ENCODE peak calls at places on chromosomes 4 and X, in six cellular contexts. One of them, this sample, is unnamed.

GRCh38 chr4:55424791-55425190 is 29.0 kb downstream of the TMEM165 start:
- DNase-seq in K562: no peak
- DNase-seq in endothelial cell of umbilical vein: no peak
- DNase-seq in HepG2: no peak
- DNase-seq in A549: no peak
- DNase-seq in GM12878: no peak
- DNase-seq in this sample: no peak

GRCh38 chr4:15232725-15233597 is 194.9 kb upstream of the C1QTNF7 start:
- DNase-seq in GM12878: no peak
- DNase-seq in K562: no peak
- DNase-seq in endothelial cell of umbilical vein: peak; percentile 28
- DNase-seq in A549: no peak
- DNase-seq in HepG2: peak; percentile 33
- DNase-seq in this sample: no peak

GRCh38 chr4:133799916-133800315 is 401.7 kb downstream of the PABPC4L start:
- DNase-seq in HepG2: no peak
- DNase-seq in A549: no peak
- DNase-seq in K562: no peak
- DNase-seq in GM12878: no peak
- DNase-seq in endothelial cell of umbilical vein: no peak
- DNase-seq in this sample: no peak

GRCh38 chr4:177964061-177964460 is 521.8 kb upstream of the AGA start:
- DNase-seq in A549: no peak
- DNase-seq in HepG2: no peak
- DNase-seq in K562: no peak
- DNase-seq in GM12878: no peak
- DNase-seq in endothelial cell of umbilical vein: no peak
- DNase-seq in this sample: no peak

GRCh38 chrX:111360839-111361238 is 51.2 kb downstream of the DCX start:
- DNase-seq in A549: no peak
- DNase-seq in GM12878: no peak
- DNase-seq in K562: no peak
- DNase-seq in HepG2: no peak
- DNase-seq in endothelial cell of umbilical vein: no peak
- DNase-seq in this sample: no peak

GRCh38 chr4:41873380-41874295 is 61.6 kb upstream of the TMEM33 start:
- DNase-seq in endothelial cell of umbilical vein: no peak
- DNase-seq in A549: no peak
- DNase-seq in HepG2: no peak
- DNase-seq in K562: no peak
- DNase-seq in GM12878: no peak
- DNase-seq in this sample: no peak

GRCh38 chr4:44558206-44558605 is 93.2 kb downstream of the YIPF7 start:
- DNase-seq in endothelial cell of umbilical vein: no peak
- DNase-seq in A549: no peak
- DNase-seq in HepG2: no peak
- DNase-seq in GM12878: no peak
- DNase-seq in K562: no peak
- DNase-seq in this sample: no peak

GRCh38 chrX:67543818-67544217 is at the start of gene AR:
- DNase-seq in HepG2: no peak
- DNase-seq in endothelial cell of umbilical vein: peak; percentile 72
- DNase-seq in A549: peak; percentile 74
- DNase-seq in GM12878: no peak
- DNase-seq in K562: no peak
- DNase-seq in this sample: no peak

GRCh38 chr4:147518846-147519767 is 38.2 kb downstream of the EDNRA start:
- DNase-seq in GM12878: peak; percentile 28
- DNase-seq in HepG2: peak; percentile 39
- DNase-seq in endothelial cell of umbilical vein: peak; percentile 73
- DNase-seq in K562: peak; percentile 37
- DNase-seq in A549: peak; percentile 67
- DNase-seq in this sample: peak; percentile 62

GRCh38 chr4:172225457-172225856 is 412.3 kb downstream of the GALNTL6 start:
- DNase-seq in endothelial cell of umbilical vein: no peak
- DNase-seq in A549: no peak
- DNase-seq in HepG2: no peak
- DNase-seq in GM12878: no peak
- DNase-seq in K562: no peak
- DNase-seq in this sample: no peak

GRCh38 chr4:38169524-38169923 is 209.3 kb downstream of the PTTG2 start:
- DNase-seq in K562: no peak
- DNase-seq in HepG2: no peak
- DNase-seq in A549: no peak
- DNase-seq in endothelial cell of umbilical vein: no peak
- DNase-seq in GM12878: no peak
- DNase-seq in this sample: no peak

GRCh38 chr4:178881937-178882336 is 1439.7 kb upstream of the AGA start:
- DNase-seq in HepG2: no peak
- DNase-seq in GM12878: no peak
- DNase-seq in endothelial cell of umbilical vein: no peak
- DNase-seq in K562: no peak
- DNase-seq in A549: no peak
- DNase-seq in this sample: no peak

GRCh38 chr4:138870739-138871633 is 144.6 kb upstream of the NOCT start:
- DNase-seq in endothelial cell of umbilical vein: peak; percentile 77
- DNase-seq in A549: peak; percentile 67
- DNase-seq in HepG2: peak; percentile 55
- DNase-seq in K562: peak; percentile 61
- DNase-seq in GM12878: peak; percentile 7
- DNase-seq in this sample: peak; percentile 68
- TF ChIP-seq MYC in endothelial cell of umbilical vein: no peak
- TF ChIP-seq MYC in A549: no peak
- TF ChIP-seq MYC in HepG2: no peak
- TF ChIP-seq MYC in K562: no peak
- TF ChIP-seq MYC in GM12878: no peak
- TF ChIP-seq MYC in this sample: no peak

GRCh38 chr4:174764105-174764729 is 64.8 kb downstream of the GLRA3 start:
- DNase-seq in HepG2: peak; percentile 29
- DNase-seq in GM12878: no peak
- DNase-seq in A549: peak; percentile 42
- DNase-seq in endothelial cell of umbilical vein: peak; percentile 6
- DNase-seq in K562: peak; percentile 34
- DNase-seq in this sample: peak; percentile 46
- TF ChIP-seq CTCF in HepG2: peak; percentile 56
- TF ChIP-seq CTCF in GM12878: peak; percentile 50
- TF ChIP-seq CTCF in A549: peak; percentile 65
- TF ChIP-seq CTCF in endothelial cell of umbilical vein: peak; percentile 15
- TF ChIP-seq CTCF in K562: peak; percentile 65
- TF ChIP-seq CTCF in this sample: peak; percentile 36

GRCh38 chr4:121072080-121072835 is at the start of gene NDNF:
- DNase-seq in K562: no peak
- DNase-seq in endothelial cell of umbilical vein: peak; percentile 12
- DNase-seq in HepG2: peak; percentile 1
- DNase-seq in A549: no peak
- DNase-seq in GM12878: no peak
- DNase-seq in this sample: no peak
- H3K4me3 ChIP-seq in K562: no peak within 1 kb of the TSS
- H3K4me3 ChIP-seq in endothelial cell of umbilical vein: peak within 1 kb of the TSS; percentile 64
- H3K4me3 ChIP-seq in HepG2: peak within 1 kb of the TSS; percentile 28
- H3K4me3 ChIP-seq in A549: peak within 1 kb of the TSS; percentile 51
- H3K4me3 ChIP-seq in GM12878: no peak within 1 kb of the TSS
- H3K4me3 ChIP-seq in this sample: no peak within 1 kb of the TSS

GRCh38 chr4:3848323-3848722 is 82.1 kb downstream of the ADRA2C start:
- DNase-seq in K562: no peak
- DNase-seq in GM12878: no peak
- DNase-seq in endothelial cell of umbilical vein: no peak
- DNase-seq in HepG2: no peak
- DNase-seq in A549: no peak
- DNase-seq in this sample: no peak

GRCh38 chr4:3849140-3849539 is 83.0 kb downstream of the ADRA2C start:
- DNase-seq in GM12878: no peak
- DNase-seq in A549: no peak
- DNase-seq in HepG2: no peak
- DNase-seq in endothelial cell of umbilical vein: no peak
- DNase-seq in K562: no peak
- DNase-seq in this sample: no peak

GRCh38 chr4:3845744-3846429 is 79.7 kb downstream of the ADRA2C start:
- DNase-seq in A549: no peak
- DNase-seq in endothelial cell of umbilical vein: no peak
- DNase-seq in HepG2: no peak
- DNase-seq in GM12878: no peak
- DNase-seq in K562: no peak
- DNase-seq in this sample: no peak

GRCh38 chr4:3847211-3847940 is 81.2 kb downstream of the ADRA2C start:
- DNase-seq in endothelial cell of umbilical vein: no peak
- DNase-seq in HepG2: no peak
- DNase-seq in GM12878: no peak
- DNase-seq in K562: no peak
- DNase-seq in A549: no peak
- DNase-seq in this sample: no peak

GRCh38 chr4:3845094-3845743 is 79.0 kb downstream of the ADRA2C start:
- DNase-seq in endothelial cell of umbilical vein: no peak
- DNase-seq in K562: no peak
- DNase-seq in HepG2: no peak
- DNase-seq in A549: no peak
- DNase-seq in GM12878: no peak
- DNase-seq in this sample: no peak
- TF ChIP-seq MYC in endothelial cell of umbilical vein: no peak
- TF ChIP-seq MYC in K562: no peak
- TF ChIP-seq MYC in HepG2: no peak
- TF ChIP-seq MYC in A549: no peak
- TF ChIP-seq MYC in GM12878: no peak
- TF ChIP-seq MYC in this sample: no peak

DNA sequence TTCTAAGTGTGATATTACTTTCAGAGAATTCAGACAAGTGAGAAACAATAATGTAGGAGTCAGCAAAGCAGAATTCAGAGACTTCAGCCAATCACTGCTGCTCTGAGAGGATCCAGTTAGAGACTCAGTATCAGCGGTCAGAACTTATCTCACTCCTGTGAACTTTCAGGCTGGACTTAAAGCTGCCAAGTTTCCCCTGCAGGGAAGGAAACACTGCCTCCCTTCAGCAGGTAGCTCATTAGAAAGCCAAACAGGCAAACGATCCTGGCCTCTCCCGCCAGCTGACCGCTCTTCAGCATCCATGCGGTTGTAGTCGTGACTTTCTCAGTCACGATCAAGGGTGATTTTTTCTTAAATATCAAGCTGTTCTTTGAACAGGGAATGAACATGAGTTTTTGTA is 59.3 kb downstream of the NSUN7 start:
- DNase-seq in endothelial cell of umbilical vein: no peak
- DNase-seq in A549: no peak
- DNase-seq in K562: no peak
- DNase-seq in GM12878: no peak
- DNase-seq in HepG2: no peak
- DNase-seq in this sample: no peak
- TF ChIP-seq CTCF in endothelial cell of umbilical vein: no peak
- TF ChIP-seq CTCF in A549: no peak
- TF ChIP-seq CTCF in K562: no peak
- TF ChIP-seq CTCF in GM12878: no peak
- TF ChIP-seq CTCF in HepG2: no peak
- TF ChIP-seq CTCF in this sample: no peak

GRCh38 chr4:138671106-138671505 is 344.5 kb upstream of the NOCT start:
- DNase-seq in GM12878: no peak
- DNase-seq in endothelial cell of umbilical vein: no peak
- DNase-seq in K562: no peak
- DNase-seq in HepG2: no peak
- DNase-seq in A549: no peak
- DNase-seq in this sample: no peak

GRCh38 chr4:138671606-138672084 is 343.9 kb upstream of the NOCT start:
- DNase-seq in GM12878: no peak
- DNase-seq in K562: peak; percentile 91
- DNase-seq in A549: no peak
- DNase-seq in HepG2: no peak
- DNase-seq in endothelial cell of umbilical vein: peak; percentile 5
- DNase-seq in this sample: no peak

GRCh38 chr4:138670681-138671080 is 344.9 kb upstream of the NOCT start:
- DNase-seq in K562: no peak
- DNase-seq in A549: no peak
- DNase-seq in GM12878: no peak
- DNase-seq in HepG2: no peak
- DNase-seq in endothelial cell of umbilical vein: no peak
- DNase-seq in this sample: no peak

GRCh38 chr4:138672393-138672976 is 343.1 kb upstream of the NOCT start:
- DNase-seq in endothelial cell of umbilical vein: no peak
- DNase-seq in K562: no peak
- DNase-seq in A549: no peak
- DNase-seq in GM12878: peak; percentile 19
- DNase-seq in HepG2: no peak
- DNase-seq in this sample: no peak

GRCh38 chr4:138673053-138673452 is 342.5 kb upstream of the NOCT start:
- DNase-seq in endothelial cell of umbilical vein: no peak
- DNase-seq in HepG2: peak; percentile 37
- DNase-seq in A549: no peak
- DNase-seq in K562: no peak
- DNase-seq in GM12878: no peak
- DNase-seq in this sample: no peak
- H3K4me3 ChIP-seq in endothelial cell of umbilical vein: no peak overlapping the region
- H3K4me3 ChIP-seq in HepG2: peak overlapping the region; percentile 32
- H3K4me3 ChIP-seq in A549: no peak overlapping the region
- H3K4me3 ChIP-seq in K562: no peak overlapping the region
- H3K4me3 ChIP-seq in GM12878: no peak overlapping the region
- H3K4me3 ChIP-seq in this sample: no peak overlapping the region

GRCh38 chrX:40245411-40246140 is 147.8 kb upstream of the BCOR start:
- DNase-seq in GM12878: no peak
- DNase-seq in HepG2: no peak
- DNase-seq in A549: no peak
- DNase-seq in K562: no peak
- DNase-seq in endothelial cell of umbilical vein: peak; percentile 64
- DNase-seq in this sample: no peak
- TF ChIP-seq MYC in GM12878: no peak
- TF ChIP-seq MYC in HepG2: no peak
- TF ChIP-seq MYC in A549: no peak
- TF ChIP-seq MYC in K562: no peak
- TF ChIP-seq MYC in endothelial cell of umbilical vein: no peak
- TF ChIP-seq MYC in this sample: no peak

GRCh38 chr4:7151668-7152227 is 40.6 kb upstream of the SORCS2 start:
- DNase-seq in endothelial cell of umbilical vein: no peak
- DNase-seq in A549: no peak
- DNase-seq in HepG2: no peak
- DNase-seq in K562: peak; percentile 37
- DNase-seq in GM12878: no peak
- DNase-seq in this sample: no peak
- TF ChIP-seq CTCF in endothelial cell of umbilical vein: no peak
- TF ChIP-seq CTCF in A549: peak; percentile 31
- TF ChIP-seq CTCF in HepG2: peak; percentile 48
- TF ChIP-seq CTCF in K562: peak; percentile 61
- TF ChIP-seq CTCF in GM12878: peak; percentile 10
- TF ChIP-seq CTCF in this sample: peak; percentile 19

DNA sequence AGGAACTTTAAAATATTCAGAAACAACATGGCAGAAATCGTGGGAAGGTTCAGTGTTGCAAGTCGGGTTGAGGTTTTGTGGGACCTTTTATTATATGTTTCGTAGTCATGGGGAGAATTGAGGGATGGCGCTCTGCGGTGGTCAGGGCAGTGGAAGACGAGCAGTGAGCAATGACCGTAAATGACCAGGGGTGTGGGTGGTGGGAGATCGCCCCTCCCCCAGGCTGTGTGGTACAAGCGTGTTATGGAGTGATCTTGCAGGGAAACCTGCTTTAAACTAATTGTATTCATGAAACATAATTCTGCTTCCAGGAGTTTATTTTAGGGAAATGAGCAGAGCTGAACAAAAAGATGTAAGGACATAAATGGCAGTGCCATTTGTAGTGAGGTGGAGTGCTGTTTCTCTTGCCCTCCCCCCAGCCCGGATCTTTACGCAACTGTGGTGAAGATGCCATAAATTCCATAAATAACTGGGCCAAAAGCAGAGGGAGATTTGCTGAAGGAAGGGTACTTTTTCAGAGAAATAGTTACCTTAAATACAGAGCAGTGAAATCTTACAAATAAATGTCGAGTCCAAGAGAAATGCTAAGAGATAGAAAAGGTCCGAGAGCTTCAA is 20.2 kb downstream of the GYG2 start:
- DNase-seq in GM12878: no peak
- DNase-seq in A549: peak; percentile 23
- DNase-seq in endothelial cell of umbilical vein: no peak
- DNase-seq in HepG2: peak; percentile 26
- DNase-seq in K562: no peak
- DNase-seq in this sample: peak; percentile 74
- H3K4me3 ChIP-seq in GM12878: no peak overlapping the region
- H3K4me3 ChIP-seq in A549: no peak overlapping the region
- H3K4me3 ChIP-seq in endothelial cell of umbilical vein: no peak overlapping the region
- H3K4me3 ChIP-seq in HepG2: no peak overlapping the region
- H3K4me3 ChIP-seq in K562: no peak overlapping the region
- H3K4me3 ChIP-seq in this sample: peak overlapping the region; percentile 32

This sample was measured in NB4.